ENCODE peak calls at places on chromosomes 12 and 14, in five cellular contexts. One of them, this sample, is unnamed.

GRCh38 chr12:52162971-52163370 is 28.8 kb downstream of the KRT80 start:
- DNase-seq in activated CD4-positive, alpha-beta T cell treated with anti-CD3 and anti-CD28 coated beads, Interleukin-2, amount 10 ng/mL, durations not matched to agents 7 days and 5 days: no peak
- DNase-seq in CD4-positive, alpha-beta T cell: no peak
- DNase-seq in ureter: no peak
- DNase-seq in left kidney: no peak
- DNase-seq in this sample: no peak

GRCh38 chr14:105248368-105249174 is at the start of gene BTBD6:
- DNase-seq in left kidney: peak
- DNase-seq in ureter: peak
- DNase-seq in CD4-positive, alpha-beta T cell: peak
- DNase-seq in activated CD4-positive, alpha-beta T cell treated with anti-CD3 and anti-CD28 coated beads, Interleukin-2, amount 10 ng/mL, durations not matched to agents 7 days and 5 days: peak
- DNase-seq in this sample: peak

GRCh38 chr14:34554540-34555250 is 15.2 kb upstream of the EAPP start:
- DNase-seq in left kidney: peak
- DNase-seq in activated CD4-positive, alpha-beta T cell treated with anti-CD3 and anti-CD28 coated beads, Interleukin-2, amount 10 ng/mL, durations not matched to agents 7 days and 5 days: peak
- DNase-seq in CD4-positive, alpha-beta T cell: no peak
- DNase-seq in ureter: no peak
- DNase-seq in this sample: no peak

GRCh38 chr14:52840916-52841315 is 49.5 kb upstream of the GNPNAT1 start:
- DNase-seq in ureter: no peak
- DNase-seq in activated CD4-positive, alpha-beta T cell treated with anti-CD3 and anti-CD28 coated beads, Interleukin-2, amount 10 ng/mL, durations not matched to agents 7 days and 5 days: no peak
- DNase-seq in left kidney: no peak
- DNase-seq in CD4-positive, alpha-beta T cell: no peak
- DNase-seq in this sample: no peak

GRCh38 chr12:2439332-2440100 is 355.3 kb upstream of the FKBP4 start:
- DNase-seq in CD4-positive, alpha-beta T cell: no peak
- DNase-seq in ureter: no peak
- DNase-seq in left kidney: no peak
- DNase-seq in activated CD4-positive, alpha-beta T cell treated with anti-CD3 and anti-CD28 coated beads, Interleukin-2, amount 10 ng/mL, durations not matched to agents 7 days and 5 days: no peak
- DNase-seq in this sample: no peak

GRCh38 chr12:31740618-31741017 is 11.8 kb upstream of the AMN1 start:
- DNase-seq in ureter: no peak
- DNase-seq in CD4-positive, alpha-beta T cell: no peak
- DNase-seq in left kidney: no peak
- DNase-seq in activated CD4-positive, alpha-beta T cell treated with anti-CD3 and anti-CD28 coated beads, Interleukin-2, amount 10 ng/mL, durations not matched to agents 7 days and 5 days: no peak
- DNase-seq in this sample: no peak

GRCh38 chr12:21248679-21249078 is 86.0 kb downstream of the SLCO1A2 start:
- DNase-seq in left kidney: peak
- DNase-seq in ureter: no peak
- DNase-seq in CD4-positive, alpha-beta T cell: no peak
- DNase-seq in activated CD4-positive, alpha-beta T cell treated with anti-CD3 and anti-CD28 coated beads, Interleukin-2, amount 10 ng/mL, durations not matched to agents 7 days and 5 days: no peak
- DNase-seq in this sample: no peak

GRCh38 chr12:6638305-6638704 is 2.5 kb upstream of the LPAR5 start:
- DNase-seq in left kidney: no peak
- DNase-seq in ureter: no peak
- DNase-seq in activated CD4-positive, alpha-beta T cell treated with anti-CD3 and anti-CD28 coated beads, Interleukin-2, amount 10 ng/mL, durations not matched to agents 7 days and 5 days: no peak
- DNase-seq in CD4-positive, alpha-beta T cell: no peak
- DNase-seq in this sample: no peak

GRCh38 chr12:94563261-94563660 is 87.1 kb downstream of the TMCC3 start:
- DNase-seq in activated CD4-positive, alpha-beta T cell treated with anti-CD3 and anti-CD28 coated beads, Interleukin-2, amount 10 ng/mL, durations not matched to agents 7 days and 5 days: no peak
- DNase-seq in CD4-positive, alpha-beta T cell: no peak
- DNase-seq in left kidney: no peak
- DNase-seq in ureter: no peak
- DNase-seq in this sample: no peak

GRCh38 chr12:111409403-111410228 is 3.9 kb downstream of the SH2B3 start:
- DNase-seq in ureter: no peak
- DNase-seq in activated CD4-positive, alpha-beta T cell treated with anti-CD3 and anti-CD28 coated beads, Interleukin-2, amount 10 ng/mL, durations not matched to agents 7 days and 5 days: no peak
- DNase-seq in CD4-positive, alpha-beta T cell: no peak
- DNase-seq in left kidney: peak
- DNase-seq in this sample: no peak

GRCh38 chr12:94263011-94263786 is 114.8 kb downstream of the PLXNC1 start:
- DNase-seq in activated CD4-positive, alpha-beta T cell treated with anti-CD3 and anti-CD28 coated beads, Interleukin-2, amount 10 ng/mL, durations not matched to agents 7 days and 5 days: peak
- DNase-seq in ureter: no peak
- DNase-seq in left kidney: no peak
- DNase-seq in CD4-positive, alpha-beta T cell: peak
- DNase-seq in this sample: peak

GRCh38 chr14:76268013-76268376 is 107.9 kb upstream of the ESRRB start:
- DNase-seq in activated CD4-positive, alpha-beta T cell treated with anti-CD3 and anti-CD28 coated beads, Interleukin-2, amount 10 ng/mL, durations not matched to agents 7 days and 5 days: no peak
- DNase-seq in left kidney: no peak
- DNase-seq in CD4-positive, alpha-beta T cell: no peak
- DNase-seq in ureter: no peak
- DNase-seq in this sample: no peak

GRCh38 chr12:107431942-107432341 is 253.7 kb upstream of the PWP1 start:
- DNase-seq in CD4-positive, alpha-beta T cell: no peak
- DNase-seq in ureter: no peak
- DNase-seq in left kidney: no peak
- DNase-seq in activated CD4-positive, alpha-beta T cell treated with anti-CD3 and anti-CD28 coated beads, Interleukin-2, amount 10 ng/mL, durations not matched to agents 7 days and 5 days: no peak
- DNase-seq in this sample: no peak

GRCh38 chr12:53575502-53576264 is 50.5 kb downstream of the ATF7 start:
- DNase-seq in ureter: no peak
- DNase-seq in CD4-positive, alpha-beta T cell: no peak
- DNase-seq in activated CD4-positive, alpha-beta T cell treated with anti-CD3 and anti-CD28 coated beads, Interleukin-2, amount 10 ng/mL, durations not matched to agents 7 days and 5 days: no peak
- DNase-seq in left kidney: no peak
- DNase-seq in this sample: peak

GRCh38 chr14:42441615-42442014 is 834.9 kb downstream of the LRFN5 start:
- DNase-seq in left kidney: no peak
- DNase-seq in CD4-positive, alpha-beta T cell: no peak
- DNase-seq in activated CD4-positive, alpha-beta T cell treated with anti-CD3 and anti-CD28 coated beads, Interleukin-2, amount 10 ng/mL, durations not matched to agents 7 days and 5 days: no peak
- DNase-seq in ureter: no peak
- DNase-seq in this sample: no peak

GRCh38 chr14:88934231-88934898 is 109.9 kb downstream of the TTC8 start:
- DNase-seq in activated CD4-positive, alpha-beta T cell treated with anti-CD3 and anti-CD28 coated beads, Interleukin-2, amount 10 ng/mL, durations not matched to agents 7 days and 5 days: no peak
- DNase-seq in left kidney: peak
- DNase-seq in ureter: no peak
- DNase-seq in CD4-positive, alpha-beta T cell: no peak
- DNase-seq in this sample: no peak

GRCh38 chr12:53299101-53299453 is 418 bp upstream of the MYG1 start:
- DNase-seq in ureter: no peak
- DNase-seq in CD4-positive, alpha-beta T cell: no peak
- DNase-seq in left kidney: no peak
- DNase-seq in activated CD4-positive, alpha-beta T cell treated with anti-CD3 and anti-CD28 coated beads, Interleukin-2, amount 10 ng/mL, durations not matched to agents 7 days and 5 days: peak
- DNase-seq in this sample: peak

GRCh38 chr14:26597136-26598080 is at the start of gene NOVA1:
- DNase-seq in ureter: no peak
- DNase-seq in CD4-positive, alpha-beta T cell: no peak
- DNase-seq in left kidney: peak
- DNase-seq in activated CD4-positive, alpha-beta T cell treated with anti-CD3 and anti-CD28 coated beads, Interleukin-2, amount 10 ng/mL, durations not matched to agents 7 days and 5 days: no peak
- DNase-seq in this sample: no peak

GRCh38 chr14:105532735-105533141 is 6.4 kb downstream of the TMEM121 start:
- DNase-seq in CD4-positive, alpha-beta T cell: no peak
- DNase-seq in left kidney: peak
- DNase-seq in ureter: no peak
- DNase-seq in activated CD4-positive, alpha-beta T cell treated with anti-CD3 and anti-CD28 coated beads, Interleukin-2, amount 10 ng/mL, durations not matched to agents 7 days and 5 days: no peak
- DNase-seq in this sample: no peak

GRCh38 chr14:68819260-68819691 is 26.4 kb upstream of the ZFP36L1 start:
- DNase-seq in ureter: no peak
- DNase-seq in activated CD4-positive, alpha-beta T cell treated with anti-CD3 and anti-CD28 coated beads, Interleukin-2, amount 10 ng/mL, durations not matched to agents 7 days and 5 days: no peak
- DNase-seq in CD4-positive, alpha-beta T cell: no peak
- DNase-seq in left kidney: peak
- DNase-seq in this sample: peak

GRCh38 chr12:87238466-87238865 is 790.7 kb downstream of the C12orf50 start:
- DNase-seq in ureter: no peak
- DNase-seq in CD4-positive, alpha-beta T cell: no peak
- DNase-seq in left kidney: no peak
- DNase-seq in activated CD4-positive, alpha-beta T cell treated with anti-CD3 and anti-CD28 coated beads, Interleukin-2, amount 10 ng/mL, durations not matched to agents 7 days and 5 days: no peak
- DNase-seq in this sample: no peak

GRCh38 chr14:77498120-77498979 is at the start of gene ISM2:
- DNase-seq in activated CD4-positive, alpha-beta T cell treated with anti-CD3 and anti-CD28 coated beads, Interleukin-2, amount 10 ng/mL, durations not matched to agents 7 days and 5 days: peak
- DNase-seq in ureter: no peak
- DNase-seq in CD4-positive, alpha-beta T cell: peak
- DNase-seq in left kidney: peak
- DNase-seq in this sample: peak

GRCh38 chr12:127150479-127150878 is 1116.5 kb upstream of the TMEM132C start:
- DNase-seq in left kidney: no peak
- DNase-seq in CD4-positive, alpha-beta T cell: no peak
- DNase-seq in ureter: no peak
- DNase-seq in activated CD4-positive, alpha-beta T cell treated with anti-CD3 and anti-CD28 coated beads, Interleukin-2, amount 10 ng/mL, durations not matched to agents 7 days and 5 days: no peak
- DNase-seq in this sample: no peak

GRCh38 chr12:6691473-6691872 is 2.3 kb upstream of the ZNF384 start:
- DNase-seq in left kidney: no peak
- DNase-seq in ureter: no peak
- DNase-seq in activated CD4-positive, alpha-beta T cell treated with anti-CD3 and anti-CD28 coated beads, Interleukin-2, amount 10 ng/mL, durations not matched to agents 7 days and 5 days: no peak
- DNase-seq in CD4-positive, alpha-beta T cell: no peak
- DNase-seq in this sample: no peak

GRCh38 chr14:21090194-21090939 is 8.1 kb downstream of the ZNF219 start:
- DNase-seq in CD4-positive, alpha-beta T cell: no peak
- DNase-seq in ureter: no peak
- DNase-seq in activated CD4-positive, alpha-beta T cell treated with anti-CD3 and anti-CD28 coated beads, Interleukin-2, amount 10 ng/mL, durations not matched to agents 7 days and 5 days: no peak
- DNase-seq in left kidney: peak
- DNase-seq in this sample: no peak

GRCh38 chr12:32918890-32919791 is 22.6 kb upstream of the PKP2 start:
- DNase-seq in activated CD4-positive, alpha-beta T cell treated with anti-CD3 and anti-CD28 coated beads, Interleukin-2, amount 10 ng/mL, durations not matched to agents 7 days and 5 days: no peak
- DNase-seq in CD4-positive, alpha-beta T cell: no peak
- DNase-seq in left kidney: peak
- DNase-seq in ureter: no peak
- DNase-seq in this sample: no peak

GRCh38 chr12:130456375-130457199 is 118.9 kb downstream of the PIWIL1 start:
- DNase-seq in CD4-positive, alpha-beta T cell: no peak
- DNase-seq in left kidney: no peak
- DNase-seq in activated CD4-positive, alpha-beta T cell treated with anti-CD3 and anti-CD28 coated beads, Interleukin-2, amount 10 ng/mL, durations not matched to agents 7 days and 5 days: no peak
- DNase-seq in ureter: no peak
- DNase-seq in this sample: no peak

GRCh38 chr14:106039400-106039799 is 513.0 kb downstream of the TMEM121 start:
- DNase-seq in activated CD4-positive, alpha-beta T cell treated with anti-CD3 and anti-CD28 coated beads, Interleukin-2, amount 10 ng/mL, durations not matched to agents 7 days and 5 days: peak
- DNase-seq in CD4-positive, alpha-beta T cell: peak
- DNase-seq in ureter: peak
- DNase-seq in left kidney: no peak
- DNase-seq in this sample: peak

GRCh38 chr14:68261092-68261842 is 441.7 kb downstream of the RAD51B start:
- DNase-seq in ureter: no peak
- DNase-seq in activated CD4-positive, alpha-beta T cell treated with anti-CD3 and anti-CD28 coated beads, Interleukin-2, amount 10 ng/mL, durations not matched to agents 7 days and 5 days: no peak
- DNase-seq in CD4-positive, alpha-beta T cell: no peak
- DNase-seq in left kidney: peak
- DNase-seq in this sample: no peak

GRCh38 chr12:9745191-9745590 is 12.3 kb upstream of the CLECL1 start:
- DNase-seq in left kidney: peak
- DNase-seq in CD4-positive, alpha-beta T cell: no peak
- DNase-seq in activated CD4-positive, alpha-beta T cell treated with anti-CD3 and anti-CD28 coated beads, Interleukin-2, amount 10 ng/mL, durations not matched to agents 7 days and 5 days: no peak
- DNase-seq in ureter: no peak
- DNase-seq in this sample: no peak

GRCh38 chr14:105039458-105040205 is 18.7 kb upstream of the CDCA4 start:
- DNase-seq in left kidney: peak
- DNase-seq in ureter: no peak
- DNase-seq in activated CD4-positive, alpha-beta T cell treated with anti-CD3 and anti-CD28 coated beads, Interleukin-2, amount 10 ng/mL, durations not matched to agents 7 days and 5 days: no peak
- DNase-seq in CD4-positive, alpha-beta T cell: no peak
- DNase-seq in this sample: no peak